ENCODE peak calls at places on chromosomes 13 and 19, in eight cellular contexts. T, K, H, X, W, N, Y and E are unnamed samples.

GRCh38 chr19:49430678-49431329 is 5.6 kb downstream of the GFY start:
- DNase-seq in T (no peak), K (no peak), H (no peak), X (no peak), W (no peak), N (peak), Y (no peak), E (no peak)

GRCh38 chr13:111920932-111921705 is 145.8 kb upstream of the SOX1 start:
- DNase-seq in T (no peak), K (no peak), H (no peak), X (no peak), W (peak), N (no peak), Y (no peak), E (no peak)

GRCh38 chr13:33260168-33261098 is 25.1 kb downstream of the STARD13 start:
- DNase-seq in T (no peak), K (no peak), H (no peak), X (no peak), W (no peak), N (no peak), Y (no peak), E (no peak)

GRCh38 chr13:73106513-73107214 is 47.9 kb downstream of the KLF5 start:
- DNase-seq in T (no peak), K (no peak), H (no peak), X (no peak), W (no peak), N (no peak), Y (no peak), E (no peak)

GRCh38 chr19:1210227-1210538 is 4.6 kb downstream of the STK11 start:
- DNase-seq in T (no peak), K (no peak), H (no peak), X (no peak), W (no peak), N (no peak), Y (no peak), E (no peak)

GRCh38 chr13:41742917-41743552 is 217.9 kb downstream of the VWA8 start:
- DNase-seq in T (no peak), K (no peak), H (no peak), X (no peak), W (no peak), N (no peak), Y (no peak), E (no peak)

GRCh38 chr19:28598861-28599260 is 614.1 kb downstream of the UQCRFS1 start:
- DNase-seq in T (no peak), K (no peak), H (no peak), X (no peak), W (no peak), N (no peak), Y (no peak), E (no peak)

GRCh38 chr19:13920940-13921744 is 15.1 kb downstream of the CC2D1A start:
- DNase-seq in T (no peak), K (peak), H (no peak), X (peak), W (no peak), N (peak), Y (peak), E (no peak)

GRCh38 chr13:27203854-27204253 is 32.2 kb upstream of the USP12 start:
- DNase-seq in T (no peak), K (no peak), H (no peak), X (no peak), W (no peak), N (no peak), Y (peak), E (no peak)

GRCh38 chr19:36110487-36111199 is at the start of gene OVOL3:
- DNase-seq in T (no peak), K (no peak), H (no peak), X (no peak), W (no peak), N (peak), Y (no peak), E (no peak)

GRCh38 chr19:42469311-42470239 is 26.8 kb upstream of the CXCL17 start:
- DNase-seq in T (no peak), K (no peak), H (no peak), X (no peak), W (no peak), N (no peak), Y (no peak), E (no peak)

GRCh38 chr13:44669534-44669933 is 93.4 kb upstream of the TSC22D1 start:
- DNase-seq in T (no peak), K (no peak), H (no peak), X (no peak), W (no peak), N (no peak), Y (no peak), E (no peak)

GRCh38 chr19:14554382-14554812 is 17.5 kb downstream of the NDUFB7 start:
- DNase-seq in T (no peak), K (no peak), H (no peak), X (no peak), W (no peak), N (no peak), Y (no peak), E (no peak)

GRCh38 chr19:14118165-14119051 is 846 bp upstream of the PRKACA start:
- DNase-seq in T (no peak), K (peak), H (peak), X (no peak), W (no peak), N (peak), Y (peak), E (peak)

GRCh38 chr13:100627142-100627541 is 38.6 kb upstream of the GGACT start:
- DNase-seq in T (no peak), K (no peak), H (no peak), X (no peak), W (no peak), N (no peak), Y (no peak), E (no peak)

GRCh38 chr19:15911599-15912237 is 13.8 kb upstream of the CYP4F2 start:
- DNase-seq in T (no peak), K (no peak), H (no peak), X (no peak), W (no peak), N (no peak), Y (no peak), E (no peak)

GRCh38 chr19:16460454-16460853 is 11.3 kb downstream of the EPS15L1 start:
- DNase-seq in T (no peak), K (no peak), H (no peak), X (no peak), W (no peak), N (no peak), Y (no peak), E (no peak)

GRCh38 chr13:70117506-70117905 is 9.3 kb upstream of the KLHL1 start:
- DNase-seq in T (no peak), K (no peak), H (no peak), X (no peak), W (no peak), N (no peak), Y (no peak), E (no peak)

GRCh38 chr19:17847538-17848366 is at the start of gene JAK3:
- DNase-seq in T (peak), K (no peak), H (no peak), X (no peak), W (peak), N (peak), Y (peak), E (no peak)

GRCh38 chr19:58553799-58554493 is 959 bp downstream of the CHMP2A start:
- DNase-seq in T (no peak), K (no peak), H (peak), X (no peak), W (no peak), N (no peak), Y (no peak), E (no peak)

GRCh38 chr13:109790951-109791605 is 4.7 kb upstream of the IRS2 start:
- DNase-seq in T (no peak), K (no peak), H (no peak), X (no peak), W (no peak), N (peak), Y (no peak), E (no peak)

GRCh38 chr19:37930416-37930815 is 23.4 kb downstream of the SIPA1L3 start:
- DNase-seq in T (no peak), K (no peak), H (no peak), X (no peak), W (no peak), N (no peak), Y (peak), E (no peak)

GRCh38 chr13:111239754-111240670 is 80.4 kb upstream of the TEX29 start:
- DNase-seq in T (no peak), K (no peak), H (no peak), X (no peak), W (no peak), N (no peak), Y (no peak), E (no peak)

GRCh38 chr19:30719189-30719990 is 347.2 kb downstream of the ZNF536 start:
- DNase-seq in T (peak), K (peak), H (peak), X (no peak), W (peak), N (peak), Y (peak), E (no peak)

GRCh38 chr19:38134538-38135149 is 89.4 kb downstream of the DPF1 start:
- DNase-seq in T (no peak), K (no peak), H (no peak), X (no peak), W (peak), N (peak), Y (peak), E (no peak)

GRCh38 chr19:33246729-33247440 is 21.2 kb upstream of the SLC7A10 start:
- DNase-seq in T (no peak), K (no peak), H (peak), X (no peak), W (no peak), N (no peak), Y (no peak), E (no peak)

GRCh38 chr19:21751379-21751778 is 16.0 kb downstream of the ZNF100 start:
- DNase-seq in T (no peak), K (no peak), H (no peak), X (no peak), W (no peak), N (no peak), Y (peak), E (no peak)

GRCh38 chr13:95678967-95679366 is 2.0 kb downstream of the DNAJC3 start:
- DNase-seq in T (no peak), K (no peak), H (no peak), X (no peak), W (no peak), N (no peak), Y (no peak), E (no peak)

GRCh38 chr13:47287291-47287751 is 390.5 kb upstream of the HTR2A start:
- DNase-seq in T (no peak), K (no peak), H (no peak), X (no peak), W (no peak), N (no peak), Y (peak), E (no peak)

GRCh38 chr13:46134961-46135522 is 30.2 kb upstream of the CPB2 start:
- DNase-seq in T (no peak), K (peak), H (no peak), X (peak), W (no peak), N (peak), Y (no peak), E (no peak)

GRCh38 chr19:858868-859843 is at the start of gene CFD:
- DNase-seq in T (no peak), K (no peak), H (peak), X (no peak), W (no peak), N (no peak), Y (peak), E (no peak)

GRCh38 chr13:23990443-23990842 is 93.1 kb upstream of the C1QTNF9B start:
- DNase-seq in T (no peak), K (no peak), H (no peak), X (no peak), W (no peak), N (no peak), Y (no peak), E (no peak)

GRCh38 chr19:16085115-16085514 is 8.8 kb downstream of the TPM4 start:
- DNase-seq in T (no peak), K (no peak), H (no peak), X (no peak), W (no peak), N (no peak), Y (no peak), E (no peak)

GRCh38 chr19:20307127-20307526 is 140.1 kb downstream of the ZNF486 start:
- DNase-seq in T (no peak), K (no peak), H (no peak), X (no peak), W (no peak), N (no peak), Y (no peak), E (no peak)

DNA sequence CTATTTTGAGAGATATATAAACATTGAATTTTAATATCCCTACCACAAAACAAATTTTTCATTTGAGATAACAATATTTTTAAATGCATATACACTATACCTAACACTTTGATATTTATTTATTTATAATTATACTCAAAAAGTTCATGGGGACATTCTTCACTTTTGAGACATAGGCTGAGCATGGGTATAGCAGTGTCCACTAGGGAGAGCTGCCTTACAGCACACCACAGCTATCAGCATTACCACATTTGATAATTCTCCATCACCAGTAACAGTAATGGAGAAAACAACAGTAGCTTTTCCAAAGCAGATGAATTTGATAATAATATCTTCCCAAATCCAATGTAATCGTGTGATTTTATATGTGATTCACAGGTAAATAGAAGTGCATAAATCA is 626.1 kb downstream of the DACH1 start:
- DNase-seq in T (no peak), K (no peak), H (no peak), X (no peak), W (no peak), N (peak), Y (no peak), E (no peak)
- TF ChIP-seq CTCF in T (no peak), K (peak), H (peak), X (peak), W (no peak), N (peak), Y (no peak), E (no peak)

GRCh38 chr19:2475702-2476450 is at the start of gene GADD45B:
- DNase-seq in T (peak), K (peak), H (peak), X (peak), W (peak), N (peak), Y (peak), E (peak)
- TF ChIP-seq CTCF in T (no peak), K (no peak), H (no peak), X (no peak), W (no peak), N (no peak), Y (no peak), E (no peak)

DNA sequence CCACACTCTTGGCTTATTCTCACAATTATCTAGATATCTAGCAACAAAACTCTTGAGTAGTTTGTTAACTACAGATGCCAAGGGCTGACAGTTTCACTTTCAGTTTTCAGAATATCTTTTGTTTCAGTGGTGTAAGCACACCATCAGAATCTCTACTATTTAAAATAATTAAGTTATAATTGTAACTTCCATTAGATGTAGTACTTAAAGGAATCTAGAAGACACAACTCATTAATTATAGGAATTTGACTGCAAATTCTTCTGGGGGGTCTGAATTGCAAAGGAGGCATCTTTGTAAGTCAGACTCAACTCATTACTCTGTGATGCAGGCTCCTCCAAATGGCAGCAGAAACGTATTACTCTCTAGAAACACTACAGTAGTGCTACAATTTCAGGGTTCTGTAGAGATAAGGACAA is 44.9 kb upstream of the USPL1 start:
- DNase-seq in T (no peak), K (peak), H (no peak), X (no peak), W (no peak), N (no peak), Y (peak), E (no peak)
- TF ChIP-seq CTCF in T (no peak), K (peak), H (peak), X (peak), W (no peak), N (no peak), Y (peak), E (no peak)

GRCh38 chr19:2743099-2743498 is 3.3 kb upstream of the SLC39A3 start:
- DNase-seq in T (no peak), K (no peak), H (no peak), X (no peak), W (no peak), N (no peak), Y (no peak), E (no peak)

GRCh38 chr19:2736550-2737190 is 3.1 kb downstream of the SLC39A3 start:
- DNase-seq in T (no peak), K (no peak), H (no peak), X (no peak), W (no peak), N (no peak), Y (no peak), E (no peak)

GRCh38 chr19:2744113-2744512 is 4.3 kb upstream of the SLC39A3 start:
- DNase-seq in T (no peak), K (no peak), H (no peak), X (no peak), W (no peak), N (no peak), Y (no peak), E (no peak)

GRCh38 chr19:2740314-2740656 is 468 bp upstream of the SLC39A3 start:
- DNase-seq in T (no peak), K (no peak), H (no peak), X (no peak), W (no peak), N (no peak), Y (no peak), E (no peak)

DNA sequence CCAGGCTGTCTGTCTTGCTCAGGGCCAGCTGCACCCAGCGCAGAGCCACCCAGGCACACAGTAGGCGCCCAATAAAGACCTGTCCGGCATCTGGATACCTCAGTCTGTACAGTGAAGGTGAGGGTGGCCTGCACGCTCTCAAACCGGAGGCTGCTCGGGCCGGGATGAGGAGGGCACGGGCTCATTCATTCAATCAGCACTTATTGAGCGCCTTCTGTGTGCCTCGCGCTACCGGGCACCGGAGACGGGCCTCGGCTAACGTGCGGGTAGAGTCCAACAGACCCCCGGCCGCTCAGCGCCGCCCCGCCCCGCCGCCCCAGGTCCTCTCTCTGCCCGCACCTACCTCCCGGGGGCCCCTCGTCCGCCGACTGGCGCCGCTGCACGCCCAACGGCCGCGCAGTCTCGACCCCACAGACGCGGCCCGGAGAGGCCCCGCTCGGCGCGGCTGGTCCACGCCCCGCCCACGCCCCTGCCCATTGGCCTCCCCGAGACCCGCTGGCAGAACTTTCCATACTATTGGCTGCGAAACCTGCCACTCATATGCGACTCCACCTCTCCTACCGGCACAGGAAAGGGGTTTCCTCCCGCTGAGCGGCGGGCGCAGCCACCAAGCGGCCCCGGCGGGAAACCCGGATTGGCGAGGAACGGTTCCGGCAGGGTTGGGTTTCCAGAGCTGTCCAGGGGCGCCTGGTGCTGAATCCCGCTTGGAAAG is at the start of gene SLC39A3:
- DNase-seq in T (peak), K (peak), H (peak), X (peak), W (peak), N (peak), Y (peak), E (peak)
- TF ChIP-seq CTCF in T (no peak), K (no peak), H (no peak), X (no peak), W (no peak), N (no peak), Y (peak), E (no peak)

GRCh38 chr13:21998279-21998678 is 327.4 kb downstream of the FGF9 start:
- DNase-seq in T (no peak), K (no peak), H (no peak), X (no peak), W (no peak), N (peak), Y (no peak), E (no peak)

GRCh38 chr13:21999666-22000065 is 328.8 kb downstream of the FGF9 start:
- DNase-seq in T (no peak), K (no peak), H (no peak), X (no peak), W (no peak), N (no peak), Y (no peak), E (no peak)

GRCh38 chr13:22001336-22001735 is 330.5 kb downstream of the FGF9 start:
- DNase-seq in T (no peak), K (no peak), H (no peak), X (no peak), W (no peak), N (no peak), Y (no peak), E (no peak)

GRCh38 chr13:21997726-21998125 is 326.9 kb downstream of the FGF9 start:
- DNase-seq in T (no peak), K (no peak), H (no peak), X (no peak), W (no peak), N (no peak), Y (no peak), E (no peak)

GRCh38 chr13:22000191-22000590 is 329.3 kb downstream of the FGF9 start:
- DNase-seq in T (no peak), K (no peak), H (no peak), X (no peak), W (no peak), N (no peak), Y (no peak), E (no peak)
- TF ChIP-seq CTCF in T (no peak), K (no peak), H (no peak), X (no peak), W (no peak), N (no peak), Y (no peak), E (no peak)

GRCh38 chr13:67416047-67416925 is 186.2 kb upstream of the PCDH9 start:
- DNase-seq in T (no peak), K (peak), H (peak), X (peak), W (peak), N (peak), Y (peak), E (no peak)
- TF ChIP-seq CTCF in T (no peak), K (no peak), H (no peak), X (peak), W (peak), N (peak), Y (peak), E (no peak)

GRCh38 chr13:49421391-49421790 is 22.5 kb downstream of the CAB39L start:
- DNase-seq in T (no peak), K (no peak), H (no peak), X (peak), W (peak), N (peak), Y (no peak), E (no peak)
- TF ChIP-seq CTCF in T (no peak), K (no peak), H (no peak), X (peak), W (no peak), N (peak), Y (no peak), E (no peak)

GRCh38 chr13:51923983-51924539 is 62.3 kb downstream of the CCDC70 start:
- DNase-seq in T (no peak), K (peak), H (no peak), X (no peak), W (peak), N (peak), Y (no peak), E (no peak)
- TF ChIP-seq CTCF in T (peak), K (no peak), H (no peak), X (peak), W (peak), N (peak), Y (peak), E (no peak)

GRCh38 chr13:62747152-62747551 is 1331.5 kb upstream of the PCDH20 start:
- DNase-seq in T (no peak), K (no peak), H (no peak), X (no peak), W (no peak), N (no peak), Y (no peak), E (no peak)

DNA sequence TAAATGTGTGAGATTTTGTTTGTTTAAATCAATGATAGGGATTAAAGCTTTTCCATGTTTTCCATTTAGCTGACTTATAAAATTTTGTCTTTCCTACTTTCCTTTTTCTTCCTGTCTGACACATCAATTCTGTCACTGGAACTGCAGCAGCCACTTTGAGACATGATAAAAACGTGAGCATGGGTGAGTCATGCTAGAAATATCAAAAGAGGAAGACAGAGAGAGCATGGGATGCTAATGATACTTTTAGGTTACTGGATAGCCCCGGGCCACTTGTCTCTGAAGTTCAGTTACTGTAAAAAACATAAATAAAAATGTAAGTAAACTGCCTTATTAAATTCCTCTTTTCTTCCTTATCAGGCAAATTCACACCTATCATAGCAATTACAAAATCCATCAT is 1332.0 kb upstream of the PCDH20 start:
- DNase-seq in T (no peak), K (peak), H (no peak), X (no peak), W (no peak), N (no peak), Y (no peak), E (no peak)
- TF ChIP-seq CTCF in T (no peak), K (no peak), H (no peak), X (no peak), W (no peak), N (no peak), Y (no peak), E (no peak)